ENCODE peak calls at places on chromosomes 2 and 18, in five cellular contexts. B, L, C, Y and X are unnamed samples.

GRCh38 chr2:204260162-204260877 is 285.0 kb upstream of the PARD3B start:
- DNase-seq in Y (peak), B (peak), C (peak), L (peak), X (no peak)

GRCh38 chr2:96276787-96277499 is 10.9 kb downstream of the CIAO1 start:
- DNase-seq in L (no peak), B (no peak), Y (no peak), C (no peak), X (no peak)

GRCh38 chr18:2919600-2919999 is 72.8 kb downstream of the EMILIN2 start:
- DNase-seq in L (no peak), B (no peak), C (no peak), Y (no peak), X (no peak)

GRCh38 chr2:44686561-44686960 is 254.9 kb upstream of the SIX3 start:
- DNase-seq in Y (peak), L (no peak), B (no peak), C (no peak), X (no peak)

GRCh38 chr2:216548901-216549321 is 50.3 kb downstream of the RPL37A start:
- DNase-seq in Y (no peak), C (no peak), L (no peak), B (no peak), X (peak)

GRCh38 chr18:49520661-49521145 is 33.7 kb upstream of the C18orf32 start:
- DNase-seq in B (no peak), Y (peak), L (no peak), C (no peak), X (no peak)

GRCh38 chr2:233244818-233245217 is 6.7 kb upstream of the ATG16L1 start:
- DNase-seq in L (no peak), Y (peak), C (no peak), B (no peak), X (no peak)

GRCh38 chr2:38417745-38418689 is 40.9 kb upstream of the ATL2 start:
- DNase-seq in L (no peak), Y (no peak), C (no peak), B (no peak), X (no peak)

GRCh38 chr2:202494300-202494699 is 118.2 kb downstream of the BMPR2 start:
- DNase-seq in Y (peak), L (no peak), B (peak), C (no peak), X (no peak)

GRCh38 chr2:45263147-45263546 is 253.9 kb upstream of the SIX2 start:
- DNase-seq in L (no peak), Y (no peak), B (no peak), C (no peak), X (no peak)

GRCh38 chr2:189142893-189143759 is 36.4 kb downstream of the COL5A2 start:
- DNase-seq in Y (peak), C (peak), B (peak), L (peak), X (no peak)

GRCh38 chr18:36450264-36450663 is 152.8 kb downstream of the FHOD3 start:
- DNase-seq in Y (no peak), B (no peak), C (no peak), L (no peak), X (no peak)